ENCODE peak calls at places on chromosome 6, in five cellular contexts. One of them, this sample, is unnamed.

GRCh38 chr6:70954750-70955149 is 2.1 kb downstream of the B3GAT2 start:
- DNase-seq in tibial artery: no peak
- DNase-seq in kidney epithelial cell: no peak
- DNase-seq in cardiac muscle cell: no peak
- DNase-seq in posterior cingulate gyrus: no peak
- DNase-seq in this sample: no peak

GRCh38 chr6:33579828-33580714 is at the start of gene BAK1:
- DNase-seq in tibial artery: peak
- DNase-seq in kidney epithelial cell: peak
- DNase-seq in cardiac muscle cell: peak
- DNase-seq in posterior cingulate gyrus: peak
- DNase-seq in this sample: peak

GRCh38 chr6:5466459-5466858 is 205.1 kb downstream of the FARS2 start:
- DNase-seq in tibial artery: no peak
- DNase-seq in kidney epithelial cell: no peak
- DNase-seq in cardiac muscle cell: peak
- DNase-seq in posterior cingulate gyrus: no peak
- DNase-seq in this sample: no peak

GRCh38 chr6:159131709-159132108 is 37.5 kb upstream of the FNDC1 start:
- DNase-seq in tibial artery: no peak
- DNase-seq in kidney epithelial cell: no peak
- DNase-seq in cardiac muscle cell: no peak
- DNase-seq in posterior cingulate gyrus: no peak
- DNase-seq in this sample: peak

GRCh38 chr6:108755257-108756240 is 92.7 kb upstream of the ARMC2 start:
- DNase-seq in tibial artery: peak
- DNase-seq in kidney epithelial cell: no peak
- DNase-seq in cardiac muscle cell: peak
- DNase-seq in posterior cingulate gyrus: no peak
- DNase-seq in this sample: no peak

GRCh38 chr6:85452441-85452881 is 2.6 kb downstream of the NT5E start:
- DNase-seq in tibial artery: no peak
- DNase-seq in kidney epithelial cell: no peak
- DNase-seq in cardiac muscle cell: peak
- DNase-seq in posterior cingulate gyrus: no peak
- DNase-seq in this sample: no peak

GRCh38 chr6:117547688-117548621 is 54.4 kb downstream of the GOPC start:
- DNase-seq in tibial artery: peak
- DNase-seq in kidney epithelial cell: no peak
- DNase-seq in cardiac muscle cell: peak
- DNase-seq in posterior cingulate gyrus: peak
- DNase-seq in this sample: no peak

GRCh38 chr6:63634630-63635029 is 972 bp upstream of the PHF3 start:
- DNase-seq in tibial artery: no peak
- DNase-seq in kidney epithelial cell: no peak
- DNase-seq in cardiac muscle cell: no peak
- DNase-seq in posterior cingulate gyrus: no peak
- DNase-seq in this sample: peak

GRCh38 chr6:126312013-126312665 is 27.8 kb upstream of the CENPW start:
- DNase-seq in tibial artery: no peak
- DNase-seq in kidney epithelial cell: no peak
- DNase-seq in cardiac muscle cell: peak
- DNase-seq in posterior cingulate gyrus: no peak
- DNase-seq in this sample: no peak

GRCh38 chr6:70282906-70283461 is 19.9 kb downstream of the COL9A1 start:
- DNase-seq in tibial artery: no peak
- DNase-seq in kidney epithelial cell: no peak
- DNase-seq in cardiac muscle cell: no peak
- DNase-seq in posterior cingulate gyrus: no peak
- DNase-seq in this sample: no peak